ENCODE peak calls at places on chromosome 19, in seven cellular contexts. T is IMR-90, A is H9, H is neuronal stem cell, U is H1, P is mesenchymal stem cell, K is trophoblast cell. F is an unnamed sample. For H3K4me1, the result is how much of the 10 kb centered on the place peaks cover.

GRCh38 chr19:55449469-55449868 is 6.4 kb upstream of the SHISA7 start:
- DNase-seq in A (no peak), P (no peak), H (no peak), T (no peak), K (no peak), U (no peak), F (no peak)

GRCh38 chr19:28871099-28871725 is 341.7 kb downstream of the UQCRFS1 start:
- DNase-seq in P (no peak), A (no peak), U (no peak), T (no peak), K (no peak), H (no peak), F (no peak)

GRCh38 chr19:12721656-12722565 is 1.8 kb downstream of the TNPO2 start:
- DNase-seq in U (peak), P (peak), K (peak), H (peak), A (peak), T (peak), F (peak)

GRCh38 chr19:18428837-18429674 is 8.9 kb downstream of the ISYNA1 start:
- DNase-seq in U (peak), K (peak), H (peak), A (peak), P (peak), T (peak), F (peak)

GRCh38 chr19:48279747-48280146 is 9.9 kb downstream of the ZNF114 start:
- DNase-seq in U (no peak), A (no peak), K (no peak), T (no peak), H (no peak), P (no peak), F (no peak)

GRCh38 chr19:3710265-3710812 is 2.2 kb downstream of the TJP3 start:
- DNase-seq in A (peak), K (peak), H (no peak), T (peak), U (peak), P (peak), F (peak)

GRCh38 chr19:47561440-47562045 is 11.4 kb downstream of the ZNF541 start:
- DNase-seq in K (no peak), U (no peak), A (no peak), T (no peak), H (no peak), P (peak), F (no peak)

GRCh38 chr19:33273881-33274662 is 28.3 kb downstream of the CEBPA start:
- DNase-seq in P (peak), U (no peak), T (peak), H (no peak), A (no peak), K (no peak), F (no peak)

GRCh38 chr19:16293133-16294085 is 31.2 kb upstream of the KLF2 start:
- DNase-seq in P (peak), A (no peak), U (no peak), H (no peak), T (peak), K (peak), F (no peak)

GRCh38 chr19:34317311-34317927 is 47.6 kb upstream of the GPI start:
- DNase-seq in A (no peak), K (peak), H (no peak), T (no peak), P (peak), U (no peak), F (peak)

GRCh38 chr19:7748171-7748570 is 837 bp upstream of the CD209 start:
- DNase-seq in A (no peak), H (no peak), T (no peak), K (no peak), P (no peak), U (no peak), F (no peak)

GRCh38 chr19:40175820-40176219 is 15.4 kb upstream of the MAP3K10 start:
- DNase-seq in U (no peak), P (no peak), K (no peak), H (no peak), T (no peak), A (no peak), F (no peak)

GRCh38 chr19:55098716-55099556 is 18.5 kb downstream of the PPP1R12C start:
- DNase-seq in T (no peak), U (no peak), K (no peak), A (no peak), H (no peak), P (no peak), F (no peak)

GRCh38 chr19:4914736-4915501 is 5.6 kb downstream of the UHRF1 start:
- DNase-seq in T (peak), K (peak), A (no peak), U (no peak), H (no peak), P (peak), F (peak)

GRCh38 chr19:24065243-24065642 is 21.7 kb upstream of the ZNF254 start:
- DNase-seq in H (no peak), T (no peak), A (no peak), P (no peak), U (no peak), K (peak), F (no peak)

GRCh38 chr19:33780746-33781145 is 15.9 kb upstream of the KCTD15 start:
- DNase-seq in U (no peak), T (no peak), P (no peak), K (no peak), A (no peak), H (no peak), F (no peak)

GRCh38 chr19:16888629-16889371 is at the start of gene F2RL3:
- DNase-seq in H (no peak), U (no peak), A (no peak), T (peak), P (peak), K (peak), F (no peak)

GRCh38 chr19:51593138-51593890 is 22.2 kb downstream of the ZNF175 start:
- DNase-seq in P (no peak), U (peak), A (no peak), K (no peak), T (no peak), H (no peak), F (peak)

GRCh38 chr19:33403221-33403972 is 29.9 kb downstream of the CEBPG start:
- DNase-seq in P (no peak), T (no peak), K (no peak), A (no peak), H (no peak), U (no peak), F (no peak)

GRCh38 chr19:52188822-52189744 is 769 bp upstream of the PPP2R1A start:
- DNase-seq in H (no peak), P (no peak), T (no peak), U (peak), A (no peak), K (peak), F (no peak)

GRCh38 chr19:7657047-7657779 is 11.6 kb upstream of the RETN start:
- DNase-seq in T (no peak), U (no peak), H (no peak), A (no peak), P (peak), K (peak), F (no peak)

GRCh38 chr19:44113784-44114390 is 688 bp downstream of the ZNF225 start:
- DNase-seq in K (no peak), A (peak), U (no peak), T (peak), P (no peak), H (peak), F (peak)

GRCh38 chr19:35211545-35212230 is 16.9 kb downstream of the FAM187B start:
- DNase-seq in K (no peak), H (no peak), U (no peak), A (no peak), T (no peak), P (no peak), F (no peak)

GRCh38 chr19:2171349-2172145 is 7.8 kb downstream of the DOT1L start:
- DNase-seq in H (no peak), A (peak), T (peak), U (peak), P (peak), K (peak), F (peak)

GRCh38 chr19:35590875-35591274 is 4.9 kb downstream of the PMIS2 start:
- DNase-seq in T (no peak), H (no peak), U (no peak), K (no peak), A (no peak), P (no peak), F (no peak)

DNA sequence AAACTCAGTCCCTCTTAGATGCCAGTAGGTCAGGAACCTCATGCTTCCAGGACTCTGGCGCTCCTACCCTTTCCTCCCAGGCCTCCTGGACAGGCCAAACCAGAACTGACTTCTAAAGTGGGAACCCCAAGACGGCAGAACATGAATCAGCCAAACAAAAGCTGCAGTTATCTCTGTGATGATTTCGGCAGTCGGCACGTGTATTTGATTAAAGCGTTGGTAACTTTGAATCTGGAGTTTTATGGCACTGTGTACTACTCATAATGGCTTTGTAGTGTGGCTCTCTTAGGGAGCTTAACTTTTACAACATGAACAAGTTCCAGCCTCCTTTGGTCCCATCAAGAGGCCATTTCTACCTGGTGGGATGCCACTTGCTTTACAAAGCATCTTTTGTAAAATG is 13.7 kb downstream of the ACTN4 start:
- DNase-seq in P (no peak), A (no peak), U (no peak), K (no peak), H (no peak), T (no peak), F (no peak)
- H3K4me1 ChIP-seq in P (half or more), A (under half), U (half or more), K (half or more), H (half or more), T (half or more), F (under half)

GRCh38 chr19:50222691-50223438 is 19.4 kb downstream of the MYH14 start:
- DNase-seq in P (no peak), H (no peak), A (no peak), K (no peak), U (no peak), T (no peak), F (no peak)
- H2AK5ac ChIP-seq in P (no peak), H (no peak), A (no peak), K (no peak), U (no peak), T (no peak), F (no peak)

GRCh38 chr19:45477713-45478453 is 10.1 kb downstream of the FOSB start:
- DNase-seq in U (no peak), T (no peak), A (no peak), K (peak), P (peak), H (no peak), F (peak)

GRCh38 chr19:45476349-45476717 is 8.5 kb downstream of the FOSB start:
- DNase-seq in P (peak), U (no peak), T (peak), H (no peak), K (peak), A (no peak), F (no peak)

GRCh38 chr19:45475537-45476348 is 7.9 kb downstream of the FOSB start:
- DNase-seq in K (peak), U (no peak), A (no peak), H (no peak), P (peak), T (peak), F (no peak)

GRCh38 chr19:45478454-45479238 is 10.8 kb downstream of the FOSB start:
- DNase-seq in A (peak), U (peak), K (peak), T (peak), H (peak), P (peak), F (peak)

GRCh38 chr19:45477216-45477615 is 9.4 kb downstream of the FOSB start:
- DNase-seq in P (peak), K (peak), U (no peak), A (no peak), H (no peak), T (no peak), F (no peak)
- H2BK5ac ChIP-seq in P (no peak), K (no peak), U (no peak), A (no peak), H (no peak), T (no peak), F (no peak)

GRCh38 chr19:1070931-1071791 is 4.2 kb downstream of the ARHGAP45 start:
- DNase-seq in K (no peak), A (peak), H (no peak), P (no peak), U (peak), T (no peak), F (no peak)

GRCh38 chr19:1072371-1073015 is 5.5 kb downstream of the ARHGAP45 start:
- DNase-seq in K (no peak), T (no peak), P (no peak), H (no peak), U (no peak), A (no peak), F (no peak)

GRCh38 chr19:1069009-1069779 is 2.2 kb downstream of the ARHGAP45 start:
- DNase-seq in P (no peak), K (peak), T (no peak), H (no peak), U (no peak), A (no peak), F (no peak)

GRCh38 chr19:1068111-1069001 is 1.4 kb downstream of the ARHGAP45 start:
- DNase-seq in A (no peak), P (no peak), U (peak), T (no peak), K (no peak), H (no peak), F (no peak)

GRCh38 chr19:1070576-1070930 is 3.6 kb downstream of the ARHGAP45 start:
- DNase-seq in P (no peak), H (no peak), U (peak), A (peak), T (no peak), K (no peak), F (peak)
- H3K4me1 ChIP-seq in P (under half), H (under half), U (under half), A (under half), T (under half), K (under half), F (under half)

GRCh38 chr19:45589768-45590167 is 5.2 kb upstream of the OPA3 start:
- DNase-seq in U (no peak), T (no peak), K (no peak), P (no peak), H (no peak), A (no peak), F (no peak)
- H2AK5ac ChIP-seq in U (no peak), T (no peak), K (no peak), P (no peak), H (no peak), A (no peak), F (no peak)

F was measured in mesendoderm.